ENCODE peak calls at places on chromosomes 7 and 10, in ten cellular contexts. B, S, O, N, P, R, A, C, X and M are unnamed samples.

GRCh38 chr10:35447693-35448407 is 111.5 kb downstream of the CCNY start:
- DNase-seq in B (peak; percentile 65), S (no peak), O (no peak), N (peak; percentile 9), P (no peak), R (peak; percentile 81), A (no peak), C (no peak), X (peak; percentile 63), M (peak; percentile 30)

GRCh38 chr10:9211228-9211627 is 1156.7 kb downstream of the GATA3 start:
- DNase-seq in B (peak; percentile 4), S (no peak), O (peak; percentile 10), N (no peak), P (no peak), R (no peak), A (no peak), C (no peak), X (no peak), M (no peak)

GRCh38 chr7:116653204-116653603 is 18.8 kb upstream of the MET start:
- DNase-seq in B (peak; percentile 63), S (no peak), O (peak; percentile 89), N (no peak), P (no peak), R (peak; percentile 79), A (no peak), C (no peak), X (peak; percentile 62), M (peak; percentile 17)

GRCh38 chr10:17196573-17196972 is 4.9 kb downstream of the TRDMT1 start:
- DNase-seq in B (no peak), S (no peak), O (no peak), N (no peak), P (no peak), R (no peak), A (no peak), C (no peak), X (no peak), M (no peak)

GRCh38 chr10:7264313-7264741 is 146.5 kb downstream of the SFMBT2 start:
- DNase-seq in B (no peak), S (no peak), O (no peak), N (no peak), P (no peak), R (no peak), A (no peak), C (no peak), X (peak; percentile 26), M (no peak)

GRCh38 chr10:285216-285967 is 150.1 kb downstream of the ZMYND11 start:
- DNase-seq in B (no peak), S (no peak), O (no peak), N (no peak), P (no peak), R (no peak), A (no peak), C (no peak), X (no peak), M (no peak)

GRCh38 chr7:2331707-2332106 is 17.5 kb upstream of the SNX8 start:
- DNase-seq in B (no peak), S (no peak), O (no peak), N (no peak), P (no peak), R (no peak), A (no peak), C (no peak), X (no peak), M (no peak)

GRCh38 chr10:3775671-3776551 is 9.1 kb downstream of the KLF6 start:
- DNase-seq in B (peak; percentile 66), S (no peak), O (peak; percentile 56), N (no peak), P (peak; percentile 57), R (no peak), A (no peak), C (no peak), X (peak; percentile 66), M (no peak)

GRCh38 chr10:18737841-18738240 is 78.6 kb downstream of the ARL5B start:
- DNase-seq in B (no peak), S (no peak), O (no peak), N (no peak), P (no peak), R (peak; percentile 18), A (no peak), C (no peak), X (peak; percentile 17), M (peak; percentile 3)

GRCh38 chr10:60606343-60607080 is 171.8 kb upstream of the CDK1 start:
- DNase-seq in B (peak; percentile 68), S (no peak), O (no peak), N (no peak), P (no peak), R (no peak), A (no peak), C (no peak), X (peak; percentile 67), M (no peak)

GRCh38 chr10:123988694-123989093 is 97.1 kb upstream of the CPXM2 start:
- DNase-seq in B (no peak), S (no peak), O (no peak), N (no peak), P (no peak), R (no peak), A (no peak), C (no peak), X (no peak), M (no peak)

GRCh38 chr7:28272461-28272877 is 91.9 kb upstream of the JAZF1 start:
- DNase-seq in B (peak; percentile 47), S (no peak), O (peak; percentile 68), N (no peak), P (peak; percentile 51), R (peak; percentile 36), A (no peak), C (no peak), X (peak; percentile 72), M (peak; percentile 5)

GRCh38 chr10:95513941-95514392 is 47.2 kb downstream of the SORBS1 start:
- DNase-seq in B (no peak), S (no peak), O (peak; percentile 80), N (no peak), P (no peak), R (no peak), A (no peak), C (peak; percentile 70), X (no peak), M (no peak)

GRCh38 chr10:84632866-84633265 is 304.5 kb downstream of the CCSER2 start:
- DNase-seq in B (peak; percentile 27), S (no peak), O (no peak), N (no peak), P (no peak), R (no peak), A (no peak), C (no peak), X (no peak), M (no peak)

GRCh38 chr7:135970045-135970444 is 7.1 kb downstream of the MTPN start:
- DNase-seq in B (no peak), S (no peak), O (no peak), N (no peak), P (no peak), R (no peak), A (no peak), C (no peak), X (no peak), M (no peak)

GRCh38 chr10:15860692-15861201 is 440 bp upstream of the MINDY3 start:
- DNase-seq in B (no peak), S (no peak), O (no peak), N (no peak), P (no peak), R (no peak), A (no peak), C (no peak), X (no peak), M (no peak)

GRCh38 chr7:142385528-142386340 is 127.9 kb upstream of the PRSS58 start:
- DNase-seq in B (peak; percentile 39), S (peak; percentile 34), O (peak; percentile 76), N (no peak), P (no peak), R (peak; percentile 42), A (peak; percentile 16), C (peak; percentile 12), X (peak; percentile 78), M (peak; percentile 61)

GRCh38 chr10:78756604-78757442 is 311.9 kb upstream of the ZMIZ1 start:
- DNase-seq in B (peak; percentile 92), S (no peak), O (peak; percentile 88), N (no peak), P (no peak), R (peak; percentile 84), A (no peak), C (no peak), X (peak; percentile 98), M (peak; percentile 94)

GRCh38 chr7:81715984-81716588 is 53.8 kb downstream of the HGF start:
- DNase-seq in B (peak; percentile 79), S (no peak), O (peak; percentile 79), N (no peak), P (no peak), R (peak; percentile 5), A (no peak), C (no peak), X (peak; percentile 42), M (no peak)

GRCh38 chr7:47492720-47493119 is 89.2 kb downstream of the TNS3 start:
- DNase-seq in B (no peak), S (no peak), O (no peak), N (no peak), P (no peak), R (no peak), A (no peak), C (no peak), X (no peak), M (no peak)

GRCh38 chr7:99975782-99976521 is at the start of gene AZGP1:
- DNase-seq in B (no peak), S (peak; percentile 45), O (no peak), N (no peak), P (no peak), R (no peak), A (no peak), C (peak; percentile 85), X (no peak), M (no peak)

GRCh38 chr7:51850141-51850540 is 533.5 kb upstream of the COBL start:
- DNase-seq in B (no peak), S (no peak), O (no peak), N (no peak), P (no peak), R (no peak), A (no peak), C (no peak), X (no peak), M (no peak)

GRCh38 chr7:156780724-156781455 is 112.1 kb downstream of the LMBR1 start:
- DNase-seq in B (no peak), S (no peak), O (no peak), N (no peak), P (peak; percentile 50), R (no peak), A (peak; percentile 28), C (no peak), X (no peak), M (no peak)

GRCh38 chr10:17923728-17924127 is 28.0 kb upstream of the SLC39A12 start:
- DNase-seq in B (peak; percentile 72), S (peak; percentile 48), O (peak; percentile 13), N (no peak), P (no peak), R (peak; percentile 84), A (no peak), C (peak; percentile 30), X (peak; percentile 11), M (peak; percentile 24)

GRCh38 chr10:47405829-47406547 is 21.9 kb upstream of the ZNF488 start:
- DNase-seq in B (no peak), S (no peak), O (peak; percentile 38), N (no peak), P (no peak), R (no peak), A (no peak), C (no peak), X (no peak), M (no peak)

GRCh38 chr10:101066146-101066889 is 4.5 kb downstream of the KAZALD1 start:
- DNase-seq in B (no peak), S (peak; percentile 54), O (peak; percentile 88), N (no peak), P (peak; percentile 80), R (no peak), A (peak; percentile 59), C (peak; percentile 60), X (peak; percentile 72), M (no peak)

GRCh38 chr10:21724695-21725371 is 190.8 kb downstream of the MLLT10 start:
- DNase-seq in B (peak; percentile 100), S (peak; percentile 78), O (peak; percentile 97), N (peak; percentile 21), P (no peak), R (peak; percentile 100), A (peak; percentile 36), C (peak; percentile 83), X (peak; percentile 100), M (peak; percentile 100)

GRCh38 chr7:131890191-131890590 is 333.8 kb upstream of the PODXL start:
- DNase-seq in B (no peak), S (no peak), O (no peak), N (no peak), P (no peak), R (no peak), A (no peak), C (no peak), X (no peak), M (no peak)